ENCODE peak calls at places on chromosomes 7 and 10, in nine cellular contexts. L is mucosa of descending colon; A is MCF 10A; U is CD4-positive, alpha-beta T cell; M is glutamatergic neuron; Y is GM20000; K is Peyer's patch; F is GM06990; D is B cell. X is an unnamed sample.

GRCh38 chr10:15305161-15305560 is 65.9 kb downstream of the FAM171A1 start:
- DNase-seq in K (no peak), U (no peak), Y (no peak), L (no peak), A (no peak), F (no peak), M (no peak), D (no peak), X (no peak)

GRCh38 chr7:150756858-150757257 is 19.6 kb downstream of the GIMAP5 start:
- DNase-seq in Y (peak), K (no peak), U (no peak), A (peak), D (peak), M (no peak), F (no peak), L (no peak), X (no peak)

GRCh38 chr10:24360286-24361127 is 151.6 kb downstream of the KIAA1217 start:
- DNase-seq in F (no peak), U (no peak), L (no peak), A (peak), Y (peak), K (peak), M (peak), D (no peak), X (peak)

GRCh38 chr7:157389951-157390730 is 53.3 kb downstream of the DNAJB6 start:
- DNase-seq in L (peak), F (no peak), U (no peak), A (no peak), Y (no peak), K (no peak), D (no peak), M (peak), X (no peak)

GRCh38 chr10:124172241-124172661 is 78.9 kb upstream of the CHST15 start:
- DNase-seq in Y (no peak), U (no peak), M (no peak), A (no peak), K (no peak), F (no peak), D (no peak), L (no peak), X (no peak)

GRCh38 chr7:72544486-72544885 is 132.3 kb upstream of the CALN1 start:
- DNase-seq in M (no peak), F (no peak), Y (no peak), K (no peak), U (no peak), D (no peak), A (no peak), L (no peak), X (no peak)

GRCh38 chr10:9254353-9254752 is 1199.9 kb downstream of the GATA3 start:
- DNase-seq in F (no peak), Y (no peak), U (no peak), L (no peak), D (no peak), M (no peak), A (no peak), K (no peak), X (no peak)

GRCh38 chr7:82012453-82012852 is 242.6 kb upstream of the HGF start:
- DNase-seq in M (no peak), D (no peak), U (no peak), F (no peak), K (no peak), A (no peak), L (no peak), Y (no peak), X (no peak)

GRCh38 chr10:33537066-33537465 is 202.6 kb upstream of the NRP1 start:
- DNase-seq in F (no peak), Y (no peak), K (no peak), M (no peak), A (no peak), L (no peak), D (no peak), U (no peak), X (no peak)

GRCh38 chr7:20595971-20596370 is 19.5 kb upstream of the ABCB5 start:
- DNase-seq in D (no peak), F (no peak), K (no peak), A (no peak), U (no peak), Y (no peak), L (no peak), M (no peak), X (no peak)

GRCh38 chr10:74923556-74923955 is 97.2 kb downstream of the KAT6B start:
- DNase-seq in Y (no peak), L (no peak), F (no peak), A (no peak), U (no peak), D (no peak), K (no peak), M (no peak), X (peak)

GRCh38 chr7:88401009-88401623 is 94.4 kb upstream of the STEAP4 start:
- DNase-seq in D (no peak), U (no peak), K (no peak), Y (peak), A (peak), L (no peak), M (no peak), F (no peak), X (no peak)

GRCh38 chr7:103988468-103989199 is 824 bp downstream of the RELN start:
- DNase-seq in U (no peak), L (no peak), F (no peak), D (no peak), A (no peak), K (no peak), M (peak), Y (peak), X (peak)

GRCh38 chr10:130018253-130018652 is 54.2 kb upstream of the EBF3 start:
- DNase-seq in M (no peak), F (no peak), U (no peak), L (no peak), K (no peak), D (no peak), Y (no peak), A (peak), X (no peak)

GRCh38 chr10:93485690-93486089 is 3.6 kb upstream of the MYOF start:
- DNase-seq in M (no peak), A (no peak), U (no peak), D (no peak), F (no peak), K (no peak), L (no peak), Y (no peak), X (no peak)

GRCh38 chr10:124896751-124897150 is 45.2 kb upstream of the ZRANB1 start:
- DNase-seq in M (no peak), U (no peak), D (no peak), F (no peak), A (no peak), K (no peak), L (no peak), Y (no peak), X (no peak)

GRCh38 chr7:145276118-145276517 is 440.3 kb upstream of the TPK1 start:
- DNase-seq in D (no peak), F (no peak), A (no peak), M (no peak), K (no peak), U (no peak), Y (no peak), L (no peak), X (no peak)

GRCh38 chr7:120950539-120951308 is at the start of gene ING3:
- DNase-seq in L (peak), U (peak), Y (peak), D (peak), F (peak), M (peak), A (peak), K (peak), X (peak)

GRCh38 chr7:45120-46090 is 147.0 kb upstream of the FAM20C start:
- DNase-seq in F (no peak), L (peak), K (peak), Y (no peak), A (no peak), D (no peak), U (no peak), M (no peak), X (no peak)

GRCh38 chr10:86090807-86091206 is 275.8 kb downstream of the GRID1 start:
- DNase-seq in M (no peak), F (no peak), L (no peak), U (no peak), D (no peak), A (no peak), K (no peak), Y (no peak), X (no peak)

GRCh38 chr7:14954035-14954434 is 51.5 kb upstream of the DGKB start:
- DNase-seq in D (no peak), Y (no peak), M (no peak), L (no peak), U (no peak), A (no peak), F (no peak), K (no peak), X (no peak)

GRCh38 chr10:5604236-5604925 is 62.0 kb downstream of the ASB13 start:
- DNase-seq in M (no peak), F (no peak), D (no peak), A (no peak), U (no peak), K (no peak), L (peak), Y (no peak), X (no peak)

GRCh38 chr10:73793456-73793855 is 8.1 kb downstream of the ZSWIM8 start:
- DNase-seq in L (peak), K (no peak), Y (no peak), U (no peak), M (no peak), F (no peak), A (no peak), D (no peak), X (no peak)

GRCh38 chr7:118372530-118372929 is 148.0 kb downstream of the ANKRD7 start:
- DNase-seq in A (peak), U (no peak), Y (no peak), K (no peak), M (no peak), D (no peak), L (no peak), F (no peak), X (no peak)

GRCh38 chr10:125232841-125233240 is 72.5 kb upstream of the CTBP2 start:
- DNase-seq in K (no peak), A (peak), M (no peak), D (no peak), U (no peak), F (no peak), Y (no peak), L (no peak), X (no peak)

GRCh38 chr7:14888904-14889482 is 13.6 kb downstream of the DGKB start:
- DNase-seq in U (no peak), L (no peak), A (no peak), F (no peak), M (no peak), D (no peak), Y (no peak), K (no peak), X (no peak)

GRCh38 chr7:19470031-19470430 is 238.8 kb downstream of the POLR1F start:
- DNase-seq in M (no peak), Y (no peak), A (no peak), F (no peak), K (no peak), D (no peak), U (no peak), L (no peak), X (no peak)

GRCh38 chr7:107613948-107614347 is 33.9 kb downstream of the BCAP29 start:
- DNase-seq in K (no peak), Y (no peak), U (no peak), A (no peak), D (no peak), F (no peak), M (no peak), L (no peak), X (no peak)

GRCh38 chr7:23276381-23276780 is 22.8 kb upstream of the MALSU1 start:
- DNase-seq in L (no peak), M (no peak), K (no peak), D (no peak), Y (no peak), F (no peak), A (no peak), U (no peak), X (no peak)

GRCh38 chr10:48623607-48624132 is 18.8 kb upstream of the ARHGAP22 start:
- DNase-seq in M (no peak), D (no peak), Y (no peak), U (no peak), K (no peak), L (no peak), A (no peak), F (no peak), X (no peak)

GRCh38 chr10:50586740-50587088 is 37.0 kb downstream of the SGMS1 start:
- DNase-seq in U (no peak), A (no peak), K (no peak), Y (no peak), M (no peak), D (no peak), F (no peak), L (no peak), X (no peak)

GRCh38 chr10:128009357-128009756 is 102.5 kb downstream of the PTPRE start:
- DNase-seq in D (no peak), Y (no peak), L (no peak), K (no peak), M (no peak), U (no peak), F (no peak), A (no peak), X (no peak)

GRCh38 chr7:20794676-20795075 is 8.0 kb upstream of the SP8 start:
- DNase-seq in D (no peak), U (no peak), F (no peak), A (no peak), L (no peak), M (no peak), Y (no peak), K (no peak), X (no peak)

GRCh38 chr7:44185729-44186128 is 3.5 kb downstream of the GCK start:
- DNase-seq in F (no peak), K (no peak), L (no peak), Y (no peak), A (no peak), D (no peak), U (no peak), M (no peak), X (no peak)

GRCh38 chr7:129037585-129037984 is 17.3 kb downstream of the TNPO3 start:
- DNase-seq in Y (no peak), D (no peak), A (no peak), M (no peak), L (no peak), K (no peak), U (no peak), F (no peak), X (no peak)

GRCh38 chr7:98713411-98713810 is 96.3 kb downstream of the NPTX2 start:
- DNase-seq in L (no peak), F (no peak), Y (no peak), K (no peak), M (no peak), A (no peak), U (no peak), D (no peak), X (no peak)

GRCh38 chr7:116726149-116726548 is 54.2 kb downstream of the MET start:
- DNase-seq in K (no peak), F (no peak), U (no peak), A (no peak), L (no peak), M (no peak), Y (no peak), D (no peak), X (no peak)
- TF ChIP-seq CTCF in K (no peak), F (no peak), U (no peak), A (no peak), L (no peak), M (no peak), Y (no peak), D (no peak), X (no peak)

GRCh38 chr10:30674796-30675195 is 45.2 kb upstream of the LYZL2 start:
- DNase-seq in A (no peak), L (no peak), Y (no peak), D (no peak), K (no peak), M (no peak), U (no peak), F (no peak), X (no peak)

GRCh38 chr10:30676319-30676718 is 46.8 kb upstream of the LYZL2 start:
- DNase-seq in M (no peak), A (no peak), D (no peak), K (no peak), U (no peak), F (no peak), Y (no peak), L (no peak), X (no peak)

DNA sequence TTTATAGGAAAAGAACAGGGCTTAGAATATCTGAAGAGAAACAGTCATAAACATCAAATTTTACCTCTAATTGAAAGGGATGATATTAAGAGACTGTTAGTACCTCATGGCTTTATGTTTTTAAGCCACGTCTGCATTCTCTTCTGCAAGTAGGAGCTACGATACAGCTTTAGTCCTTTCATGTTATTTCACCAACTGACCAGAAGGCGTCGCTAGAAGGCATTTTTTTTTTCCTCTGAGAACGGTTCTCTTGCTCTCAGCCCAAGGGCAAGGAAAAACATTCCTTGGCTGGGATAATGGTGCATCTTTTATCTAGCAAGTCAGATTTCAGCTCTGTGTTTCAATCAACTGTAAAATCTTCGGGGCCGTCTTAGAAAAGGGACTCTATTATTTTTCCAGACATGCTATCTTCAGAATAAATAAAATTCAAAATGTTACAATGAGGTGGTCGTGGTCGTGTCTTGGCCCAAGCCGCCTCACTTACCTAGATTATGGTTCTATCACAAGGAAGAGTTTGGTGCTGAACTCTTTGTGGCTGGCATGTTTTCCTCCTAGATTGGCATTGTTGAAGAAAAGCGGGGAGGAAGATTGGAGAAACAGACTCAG is 41.6 kb upstream of the LYZL2 start:
- DNase-seq in L (no peak), D (peak), F (peak), U (no peak), Y (peak), K (no peak), M (no peak), A (peak), X (peak)
- TF ChIP-seq CTCF in L (peak), D (peak), F (peak), U (peak), Y (peak), K (peak), M (peak), A (peak), X (peak)

GRCh38 chr7:94276797-94277196 is 117.9 kb upstream of the COL1A2 start:
- DNase-seq in U (no peak), Y (peak), D (peak), K (no peak), F (no peak), L (no peak), A (peak), M (no peak), X (no peak)
- TF ChIP-seq CTCF in U (no peak), Y (peak), D (peak), K (no peak), F (peak), L (no peak), A (peak), M (no peak), X (no peak)

DNA sequence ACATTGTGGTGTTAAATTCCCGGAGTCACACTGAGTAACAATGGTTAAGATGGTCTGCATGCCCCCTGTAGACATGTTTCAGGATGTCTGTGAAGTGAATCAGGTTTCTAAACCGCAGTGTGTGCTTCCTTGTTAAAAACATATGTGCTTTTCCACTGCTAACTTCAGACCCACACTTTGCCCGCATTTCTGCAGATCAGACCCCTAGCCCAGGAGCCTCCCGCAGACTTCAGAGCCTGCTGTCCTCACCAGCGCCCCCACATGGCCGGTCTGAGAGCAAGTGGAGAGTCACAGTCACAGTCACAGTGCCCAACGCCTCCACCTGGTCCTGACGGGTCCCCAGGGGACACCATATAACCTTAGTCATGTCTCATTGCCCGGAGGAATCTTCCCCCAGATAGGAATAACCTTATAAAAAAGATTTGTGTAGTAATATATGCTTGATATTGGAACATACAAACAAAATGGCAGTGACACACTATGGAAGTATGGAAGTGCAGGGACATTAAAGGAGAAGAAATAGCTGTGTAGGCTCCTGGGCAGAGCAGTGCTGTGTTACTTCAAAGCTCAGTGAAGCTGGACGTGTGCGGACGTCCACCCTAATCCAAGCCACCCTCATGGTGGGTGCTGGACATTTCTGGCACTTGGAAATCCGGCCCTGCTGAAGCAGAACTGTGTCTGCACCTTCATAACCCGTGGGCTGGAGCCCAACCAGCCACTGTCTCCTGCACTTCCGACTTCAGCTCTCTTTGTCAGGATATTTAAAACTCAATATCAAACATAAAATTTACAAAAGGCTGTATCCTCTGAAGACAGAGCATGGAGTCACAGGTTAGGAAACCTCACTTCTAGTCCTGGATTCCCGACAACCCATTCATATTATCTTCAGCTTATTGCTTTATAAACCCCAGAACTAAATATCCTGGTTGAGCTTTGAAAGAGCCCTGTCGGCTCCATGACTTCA is 29.0 kb downstream of the GSTO2 start:
- DNase-seq in D (peak), Y (no peak), F (no peak), M (peak), U (no peak), L (no peak), K (no peak), A (no peak), X (peak)
- TF ChIP-seq CTCF in D (peak), Y (peak), F (peak), M (peak), U (no peak), L (no peak), K (peak), A (peak), X (peak)

GRCh38 chr10:79502561-79503309 is 9.6 kb upstream of the EIF5AL1 start:
- DNase-seq in Y (no peak), K (no peak), U (no peak), A (peak), M (peak), D (no peak), F (no peak), L (no peak), X (peak)
- TF ChIP-seq CTCF in Y (no peak), K (peak), U (no peak), A (peak), M (peak), D (no peak), F (peak), L (no peak), X (peak)

X was measured in nephron progenitor cell.